ENCODE peak calls at places on chromosomes 11 and 22, in five cellular contexts. K is GF-D8, T is NCI-H2029 treated with DMSO at 0.1 percent for 48 hours, A is foreskin melanocyte, E is EH. R is an unnamed sample.

GRCh38 chr11:31340903-31341572 is 28.5 kb downstream of the DCDC1 start:
- DNase-seq in A (peak; percentile 16), K (no peak), T (peak; percentile 10), E (peak; percentile 44), R (peak; percentile 71)

GRCh38 chr11:12066056-12066798 is 44.2 kb upstream of the MICAL2 start:
- DNase-seq in A (no peak), K (no peak), E (peak; percentile 98), T (no peak), R (peak; percentile 79)

GRCh38 chr11:43577566-43578264 is 102.8 kb upstream of the HSD17B12 start:
- DNase-seq in T (no peak), A (no peak), E (no peak), K (no peak), R (no peak)

GRCh38 chr22:19143967-19144400 is 467 bp downstream of the ESS2 start:
- DNase-seq in T (no peak), A (no peak), K (no peak), E (peak; percentile 34), R (peak; percentile 20)

GRCh38 chr11:57464343-57465181 is 4.2 kb downstream of the RTN4RL2 start:
- DNase-seq in T (no peak), K (no peak), E (no peak), A (no peak), R (no peak)

GRCh38 chr22:25110596-25110845 is 89.1 kb upstream of the CRYBB3 start:
- DNase-seq in K (no peak), A (no peak), E (no peak), T (no peak), R (no peak)

GRCh38 chr11:83009999-83010398 is 61.7 kb downstream of the RAB30 start:
- DNase-seq in K (no peak), E (no peak), A (no peak), T (no peak), R (no peak)

GRCh38 chr22:27930246-27931060 is 11.4 kb upstream of the PITPNB start:
- DNase-seq in A (no peak), K (no peak), E (no peak), T (no peak), R (no peak)

GRCh38 chr11:112564228-112564955 is 303.7 kb upstream of the PLET1 start:
- DNase-seq in E (peak; percentile 47), K (no peak), A (peak; percentile 59), T (no peak), R (peak; percentile 95)

GRCh38 chr11:119144825-119145476 is 3.9 kb upstream of the ABCG4 start:
- DNase-seq in T (no peak), A (peak; percentile 57), E (peak; percentile 77), K (peak; percentile 63), R (peak; percentile 84)

GRCh38 chr11:104159356-104159755 is 4.6 kb downstream of the PDGFD start:
- DNase-seq in T (no peak), K (no peak), A (no peak), E (peak; percentile 3), R (peak; percentile 58)

GRCh38 chr11:88454881-88455280 is 117.3 kb upstream of the CTSC start:
- DNase-seq in T (no peak), A (no peak), K (no peak), E (peak; percentile 25), R (peak; percentile 19)

GRCh38 chr11:117861151-117862018 is 15.1 kb downstream of the FXYD6 start:
- DNase-seq in E (peak; percentile 8), T (peak; percentile 83), A (no peak), K (no peak), R (peak; percentile 26)

GRCh38 chr22:17077255-17077654 is 7.5 kb upstream of the IL17RA start:
- DNase-seq in K (no peak), E (peak; percentile 84), T (no peak), A (no peak), R (peak; percentile 72)

GRCh38 chr11:73950869-73951710 is at the start of gene DNAJB13:
- DNase-seq in E (peak; percentile 68), K (no peak), T (peak; percentile 37), A (no peak), R (peak; percentile 68)

GRCh38 chr11:393219-394033 is 583 bp upstream of the PKP3 start:
- DNase-seq in K (no peak), T (no peak), A (peak; percentile 72), E (peak; percentile 92), R (peak; percentile 70)

GRCh38 chr11:79083346-79083745 is 357.5 kb downstream of the TENM4 start:
- DNase-seq in A (no peak), K (no peak), E (no peak), T (no peak), R (no peak)

GRCh38 chr11:36186797-36187196 is 102.4 kb downstream of the COMMD9 start:
- DNase-seq in K (no peak), A (no peak), T (no peak), E (no peak), R (no peak)

GRCh38 chr22:46674367-46674781 is 54.2 kb downstream of the GRAMD4 start:
- DNase-seq in E (no peak), T (no peak), K (no peak), A (no peak), R (no peak)

GRCh38 chr11:6418958-6419611 is at the start of gene APBB1:
- DNase-seq in T (no peak), K (no peak), A (no peak), E (peak; percentile 56), R (peak; percentile 61)

GRCh38 chr22:19507534-19507861 is 16.7 kb downstream of the CLDN5 start:
- DNase-seq in K (no peak), A (no peak), E (no peak), T (no peak), R (no peak)

GRCh38 chr11:1834132-1834610 is 619 bp upstream of the SYT8 start:
- DNase-seq in K (no peak), E (no peak), A (no peak), T (no peak), R (no peak)

GRCh38 chr22:49007013-49007653 is 820.5 kb downstream of the BRD1 start:
- DNase-seq in E (no peak), A (no peak), K (no peak), T (no peak), R (no peak)

GRCh38 chr11:111604392-111605009 is 2.3 kb downstream of the SIK2 start:
- DNase-seq in E (peak; percentile 40), K (peak; percentile 52), T (peak; percentile 62), A (peak; percentile 50), R (peak; percentile 68)

GRCh38 chr11:49316180-49316579 is 107.8 kb upstream of the FOLH1 start:
- DNase-seq in K (no peak), E (no peak), T (no peak), A (no peak), R (no peak)